ENCODE peak calls at places on chromosomes 5 and 9, in four cellular contexts. M is endothelial cell of umbilical vein, J is GM23338, B is breast epithelium. N is an unnamed sample.

GRCh38 chr9:89178162-89179120 is at the start of gene SHC3:
- DNase-seq in M (peak; percentile 50), J (peak; percentile 67), B (no peak), N (no peak)

GRCh38 chr9:124869986-124870560 is 8.1 kb downstream of the ARPC5L start:
- DNase-seq in M (peak; percentile 81), B (no peak), J (no peak), N (no peak)

GRCh38 chr9:85940832-85941616 is at the start of gene NAA35:
- DNase-seq in M (peak; percentile 99), J (peak; percentile 99), B (peak; percentile 97), N (peak; percentile 93)

GRCh38 chr5:95771109-95771708 is 40.1 kb downstream of the RHOBTB3 start:
- DNase-seq in M (peak; percentile 90), J (no peak), B (peak; percentile 39), N (no peak)

GRCh38 chr9:77290373-77290772 is 113.0 kb downstream of the VPS13A start:
- DNase-seq in J (peak; percentile 48), B (no peak), M (no peak), N (no peak)

GRCh38 chr5:68304421-68305052 is 89.0 kb downstream of the PIK3R1 start:
- DNase-seq in B (no peak), M (no peak), J (no peak), N (no peak)

GRCh38 chr9:99274511-99274910 is 52.4 kb downstream of the SEC61B start:
- DNase-seq in M (no peak), B (no peak), J (no peak), N (no peak)

GRCh38 chr5:56950626-56951130 is 1.2 kb downstream of the MIER3 start:
- DNase-seq in J (peak; percentile 75), B (peak; percentile 27), M (peak; percentile 74), N (peak; percentile 38)

GRCh38 chr5:14665110-14665822 is 748 bp downstream of the OTULIN start:
- DNase-seq in J (peak; percentile 60), M (peak; percentile 41), B (no peak), N (no peak)

GRCh38 chr5:149959406-149960236 is 937 bp upstream of the SLC26A2 start:
- DNase-seq in J (peak; percentile 69), B (no peak), M (peak; percentile 83), N (peak; percentile 35)

GRCh38 chr9:86280580-86280979 is 1.8 kb downstream of the ISCA1 start:
- DNase-seq in J (no peak), B (no peak), M (no peak), N (no peak)

GRCh38 chr5:146009020-146009419 is 72.6 kb downstream of the SH3RF2 start:
- DNase-seq in J (no peak), M (no peak), B (no peak), N (no peak)

GRCh38 chr9:127519301-127520166 is 68.2 kb downstream of the LRSAM1 start:
- DNase-seq in M (peak; percentile 95), B (no peak), J (no peak), N (no peak)

DNA sequence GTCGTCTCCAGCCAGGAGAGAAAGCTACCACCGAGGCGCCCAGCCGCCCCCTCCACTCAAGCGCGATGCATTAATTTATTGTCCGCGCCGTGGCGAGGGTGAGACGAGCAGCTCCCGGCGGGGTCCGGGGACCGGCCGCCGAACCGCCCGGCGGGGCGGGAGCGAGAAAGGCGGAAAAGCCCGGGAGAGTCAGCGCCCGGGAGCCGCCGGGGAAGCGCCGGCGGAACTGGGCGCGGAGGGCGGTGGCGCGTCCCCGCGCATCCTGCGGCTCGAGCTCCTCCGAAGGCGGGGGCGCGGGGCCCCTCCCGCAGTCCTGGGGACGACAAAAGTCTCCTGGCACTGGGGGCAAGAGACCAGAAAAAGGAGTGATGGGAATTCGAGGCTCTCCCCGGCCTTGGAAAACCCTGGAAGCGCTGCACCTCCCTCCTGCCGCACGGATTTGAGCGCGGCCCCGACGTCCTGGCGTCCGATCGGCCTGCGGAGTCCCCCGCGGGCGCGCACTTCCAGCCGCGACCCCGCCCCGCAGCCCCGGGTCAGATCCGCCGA is at the start of gene EPB41L4A:
- DNase-seq in B (no peak), J (peak; percentile 74), M (peak; percentile 57), N (peak; percentile 19)
- TF ChIP-seq POLR2AphosphoS5 in B (no peak), J (no peak), M (peak; percentile 8), N (no peak)

DNA sequence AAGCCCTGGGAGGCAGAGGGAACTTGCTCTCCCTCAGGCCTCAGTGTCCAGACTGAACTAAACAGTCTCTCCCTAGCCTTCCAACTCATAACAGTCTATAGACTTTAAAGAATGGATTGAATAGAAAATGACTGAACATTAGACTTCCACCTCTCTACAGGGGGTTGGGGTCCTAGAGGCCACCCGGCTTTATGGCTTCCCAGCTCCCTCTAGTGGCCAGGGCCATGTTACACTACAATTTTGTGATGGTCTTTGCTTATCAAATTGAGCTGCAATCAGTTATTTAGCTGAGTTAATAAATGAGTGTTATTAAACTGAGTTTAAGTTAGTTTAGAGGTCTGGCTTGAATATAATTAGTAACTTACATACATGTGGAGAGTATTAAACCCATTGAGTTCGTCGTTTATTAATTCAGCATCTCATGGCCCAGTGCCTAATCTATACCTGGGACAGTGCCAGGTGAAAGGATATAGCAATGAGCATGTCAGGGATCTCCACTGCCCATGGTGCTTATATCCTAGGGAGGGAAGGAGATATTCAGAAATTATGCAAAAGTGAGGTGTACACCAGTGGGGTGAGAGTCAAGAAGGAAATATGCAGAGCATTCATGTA is 105.2 kb downstream of the SH3TC2 start:
- DNase-seq in J (peak; percentile 87), B (no peak), M (peak; percentile 66), N (peak; percentile 23)
- TF ChIP-seq POLR2AphosphoS5 in J (no peak), B (no peak), M (no peak), N (no peak)

GRCh38 chr5:152688561-152689274 is 283.6 kb upstream of the NMUR2 start:
- DNase-seq in M (no peak), J (no peak), B (peak; percentile 27), N (no peak)

GRCh38 chr5:152686931-152687330 is 281.9 kb upstream of the NMUR2 start:
- DNase-seq in J (peak; percentile 27), M (no peak), B (no peak), N (no peak)

DNA sequence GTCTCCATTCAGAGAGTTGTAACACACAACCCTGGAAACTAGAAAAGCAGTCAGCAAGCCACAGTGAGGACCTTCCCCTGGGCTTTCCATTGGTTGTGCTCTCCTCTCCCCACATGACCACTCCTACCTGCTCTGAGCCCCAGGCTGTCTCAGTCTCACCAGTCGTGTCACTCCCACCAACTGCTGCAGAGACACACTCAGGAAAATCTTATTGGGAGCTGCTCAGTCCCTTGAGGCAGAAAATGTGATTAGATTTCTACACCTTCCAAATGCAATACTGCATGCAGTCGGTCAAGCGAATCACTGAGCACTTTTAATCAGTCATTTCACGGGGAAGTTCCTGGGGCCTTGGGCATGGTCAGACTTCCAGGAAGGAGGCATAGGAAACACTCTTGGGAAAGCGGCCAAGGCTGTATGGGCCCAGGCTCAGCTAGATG is 284.2 kb upstream of the NMUR2 start:
- DNase-seq in M (no peak), B (no peak), J (no peak), N (no peak)
- TF ChIP-seq POLR2AphosphoS5 in M (no peak), B (no peak), J (no peak), N (no peak)

GRCh38 chr5:1471240-1471853 is 26.1 kb upstream of the SLC6A3 start:
- DNase-seq in J (no peak), B (no peak), M (no peak), N (no peak)

GRCh38 chr5:1473746-1474145 is 28.5 kb upstream of the SLC6A3 start:
- DNase-seq in M (no peak), B (no peak), J (no peak), N (no peak)

GRCh38 chr5:1471997-1472963 is 27.0 kb upstream of the SLC6A3 start:
- DNase-seq in J (no peak), M (no peak), B (no peak), N (no peak)

GRCh38 chr5:1474183-1474839 is 29.1 kb upstream of the SLC6A3 start:
- DNase-seq in J (no peak), B (no peak), M (no peak), N (no peak)

GRCh38 chr5:1472964-1473628 is 27.9 kb upstream of the SLC6A3 start:
- DNase-seq in M (no peak), J (no peak), B (no peak), N (no peak)
- TF ChIP-seq POLR2AphosphoS5 in M (no peak), J (no peak), B (no peak), N (no peak)

GRCh38 chr9:134307674-134308638 is 18.3 kb upstream of the RXRA start:
- DNase-seq in M (no peak), J (no peak), B (no peak), N (no peak)

GRCh38 chr9:134305533-134305932 is 20.7 kb upstream of the RXRA start:
- DNase-seq in B (no peak), J (no peak), M (no peak), N (no peak)

GRCh38 chr9:134304712-134305111 is 21.5 kb upstream of the RXRA start:
- DNase-seq in M (no peak), J (no peak), B (no peak), N (no peak)

GRCh38 chr9:134306583-134307222 is 19.6 kb upstream of the RXRA start:
- DNase-seq in B (no peak), M (no peak), J (no peak), N (no peak)

GRCh38 chr9:134307223-134307600 is 19.0 kb upstream of the RXRA start:
- DNase-seq in J (no peak), B (no peak), M (no peak), N (no peak)
- TF ChIP-seq POLR2AphosphoS5 in J (no peak), B (no peak), M (no peak), N (no peak)